ENCODE peak calls at places on chromosome 15, in four cellular contexts. M is HepG2, P is A549, B is H1. D is an unnamed sample.

GRCh38 chr15:74807302-74807701 is 5.3 kb upstream of the LMAN1L start:
- DNase-seq in M (no peak), P (no peak), B (no peak), D (no peak)

GRCh38 chr15:67108122-67108871 is 42.9 kb downstream of the SMAD3 start:
- DNase-seq in M (peak; percentile 33), P (no peak), B (no peak), D (no peak)

GRCh38 chr15:44081223-44082013 is 113.7 kb downstream of the FRMD5 start:
- DNase-seq in M (no peak), P (no peak), B (no peak), D (no peak)

GRCh38 chr15:40695469-40695910 is 516 bp downstream of the RAD51 start:
- DNase-seq in M (peak; percentile 4), P (peak; percentile 16), B (no peak), D (no peak)

GRCh38 chr15:79394231-79394630 is 37.9 kb upstream of the MINAR1 start:
- DNase-seq in M (no peak), P (no peak), B (no peak), D (no peak)

GRCh38 chr15:20353966-20354883 is 187.4 kb downstream of the GOLGA6L6 start:
- DNase-seq in M (no peak), P (no peak), B (no peak), D (no peak)

GRCh38 chr15:85142324-85142723 is 160.7 kb downstream of the PDE8A start:
- DNase-seq in M (no peak), P (no peak), B (no peak), D (no peak)

GRCh38 chr15:66027268-66027806 is 158.0 kb downstream of the RAB11A start:
- DNase-seq in M (no peak), P (peak; percentile 46), B (no peak), D (no peak)

GRCh38 chr15:92653836-92654524 is 1.6 kb downstream of the FAM174B start:
- DNase-seq in M (peak; percentile 10), P (no peak), B (no peak), D (no peak)

GRCh38 chr15:58299311-58299850 is 132.4 kb upstream of the LIPC start:
- DNase-seq in M (no peak), P (no peak), B (no peak), D (no peak)
- TF ChIP-seq RNF2 in M (no peak), P (no peak), B (no peak), D (no peak)

GRCh38 chr15:100279446-100279845 is 62.3 kb downstream of the ADAMTS17 start:
- DNase-seq in M (no peak), P (no peak), B (no peak), D (no peak)
- TF ChIP-seq RNF2 in M (no peak), P (no peak), B (no peak), D (no peak)

DNA sequence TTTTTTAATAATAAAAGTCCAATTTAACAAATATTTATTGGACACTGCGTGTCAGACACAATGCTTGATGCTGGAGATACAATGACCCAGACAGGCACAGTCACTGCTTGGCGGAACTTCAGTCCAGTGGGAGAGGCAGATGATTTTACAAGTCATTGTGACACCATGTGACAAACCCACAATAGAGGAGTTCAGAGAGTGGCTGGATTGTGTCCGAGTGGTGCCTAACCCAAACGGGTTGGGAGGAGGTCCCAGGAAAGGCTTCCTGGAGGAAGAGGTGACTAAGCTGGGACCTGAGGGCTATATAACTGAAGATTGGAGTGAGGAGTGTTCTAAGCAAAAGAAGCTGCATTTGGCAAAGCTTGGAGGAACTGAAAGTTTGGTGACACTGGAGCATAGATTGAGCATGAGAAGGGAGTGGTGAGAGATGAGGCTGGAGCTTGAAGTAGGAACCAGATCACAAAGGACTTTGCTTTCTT is 41.4 kb downstream of the CRTC3 start:
- DNase-seq in M (no peak), P (no peak), B (no peak), D (peak; percentile 44)
- TF ChIP-seq RNF2 in M (no peak), P (no peak), B (no peak), D (no peak)

GRCh38 chr15:78004222-78004727 is 73.2 kb downstream of the TBC1D2B start:
- DNase-seq in M (no peak), P (no peak), B (no peak), D (no peak)

GRCh38 chr15:78006567-78007205 is 70.8 kb downstream of the TBC1D2B start:
- DNase-seq in M (no peak), P (no peak), B (no peak), D (no peak)

GRCh38 chr15:78003539-78004008 is 73.9 kb downstream of the TBC1D2B start:
- DNase-seq in M (no peak), P (no peak), B (no peak), D (no peak)

GRCh38 chr15:78002996-78003395 is 74.5 kb downstream of the TBC1D2B start:
- DNase-seq in M (no peak), P (no peak), B (no peak), D (no peak)

DNA sequence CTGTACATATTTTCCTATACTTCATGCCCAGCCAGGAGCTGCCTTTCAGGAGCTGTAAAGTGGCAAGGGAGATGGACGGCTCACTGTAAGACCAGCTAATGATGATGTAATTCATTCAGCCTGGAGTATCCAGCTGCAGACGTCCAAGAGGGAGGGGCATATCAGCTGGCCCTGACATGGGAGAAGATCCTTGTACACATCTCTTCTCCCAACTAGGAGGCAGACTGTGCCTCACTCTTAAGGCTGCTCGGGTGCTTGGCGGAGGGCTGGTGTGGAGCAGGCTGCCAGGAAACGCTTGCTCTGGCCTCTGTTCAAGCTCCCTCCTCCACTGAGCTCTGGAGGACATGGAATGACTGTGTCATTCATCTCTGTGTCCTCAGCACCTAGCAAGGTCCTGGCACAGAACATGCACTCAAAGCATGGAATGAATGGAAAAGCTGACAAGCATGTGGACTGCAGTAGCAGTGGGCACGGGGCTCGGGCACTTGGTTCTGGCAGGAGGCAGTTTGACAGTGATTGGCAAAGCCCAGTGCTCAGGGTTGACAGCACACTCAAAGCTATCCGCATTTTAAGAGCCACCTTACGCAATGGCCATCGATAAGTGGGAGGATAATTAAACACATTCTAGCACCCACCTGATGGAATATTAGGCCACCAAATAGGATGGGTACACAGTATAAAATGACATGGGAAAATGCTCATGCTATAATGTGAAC is 72.4 kb downstream of the TBC1D2B start:
- DNase-seq in M (no peak), P (no peak), B (no peak), D (no peak)
- TF ChIP-seq RNF2 in M (no peak), P (no peak), B (no peak), D (no peak)

DNA sequence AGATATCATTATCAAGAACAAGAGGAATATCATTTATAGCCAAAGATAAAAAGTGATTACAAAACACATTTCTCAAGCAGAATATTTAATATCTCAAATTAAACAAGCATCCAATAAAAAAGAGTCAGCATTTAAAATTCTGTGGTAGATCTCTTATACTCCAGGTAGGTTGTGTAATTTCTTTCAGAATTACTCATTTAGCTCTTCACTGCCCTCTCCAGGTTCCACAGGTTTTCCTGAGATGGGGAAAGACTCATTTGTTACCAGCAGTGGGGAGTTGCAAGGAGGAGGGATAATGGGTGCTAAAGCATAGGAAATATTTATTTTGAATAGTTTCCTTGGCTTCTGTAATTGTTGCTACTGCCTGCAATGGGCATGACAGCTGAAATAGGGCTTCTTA is 83.1 kb upstream of the RASGRP1 start:
- DNase-seq in M (peak; percentile 13), P (peak; percentile 20), B (no peak), D (no peak)
- TF ChIP-seq RNF2 in M (no peak), P (no peak), B (no peak), D (no peak)

DNA sequence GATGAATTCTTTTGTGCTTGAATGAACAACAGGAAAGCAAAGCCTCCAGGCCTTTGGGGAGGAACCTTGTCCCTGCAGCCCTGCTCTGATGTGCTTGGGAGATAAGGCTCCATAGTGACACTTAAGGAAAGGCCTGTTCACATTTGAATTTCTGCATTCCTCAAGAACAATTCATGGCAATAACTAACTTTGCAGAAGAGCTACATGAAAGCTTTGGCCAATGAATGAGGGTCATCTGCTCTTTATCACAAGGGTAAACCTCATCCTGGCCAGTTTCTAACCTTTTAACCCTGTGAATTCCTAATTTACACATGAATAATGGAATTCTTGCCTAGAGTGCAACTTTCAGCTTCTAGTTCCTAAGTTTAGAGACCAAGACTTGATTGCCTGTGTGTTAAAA is 5.6 kb downstream of the PRTG start:
- DNase-seq in M (no peak), P (no peak), B (no peak), D (no peak)
- TF ChIP-seq RNF2 in M (no peak), P (no peak), B (no peak), D (no peak)

GRCh38 chr15:81091889-81092558 is 42.0 kb upstream of the CFAP161 start:
- DNase-seq in M (peak; percentile 13), P (no peak), B (no peak), D (peak; percentile 36)
- TF ChIP-seq RNF2 in M (no peak), P (no peak), B (no peak), D (no peak)

GRCh38 chr15:76117181-76117580 is 57.4 kb downstream of the TMEM266 start:
- DNase-seq in M (no peak), P (no peak), B (no peak), D (no peak)

GRCh38 chr15:76118767-76119166 is 59.0 kb downstream of the TMEM266 start:
- DNase-seq in M (no peak), P (no peak), B (no peak), D (no peak)

GRCh38 chr15:76114561-76114960 is 54.8 kb downstream of the TMEM266 start:
- DNase-seq in M (no peak), P (no peak), B (no peak), D (no peak)

GRCh38 chr15:76116138-76116885 is 56.5 kb downstream of the TMEM266 start:
- DNase-seq in M (no peak), P (no peak), B (no peak), D (no peak)
- TF ChIP-seq RNF2 in M (no peak), P (no peak), B (no peak), D (no peak)

GRCh38 chr15:31456329-31457060 is 129.9 kb downstream of the KLF13 start:
- DNase-seq in M (no peak), P (no peak), B (no peak), D (no peak)

GRCh38 chr15:31458591-31458990 is 132.0 kb downstream of the KLF13 start:
- DNase-seq in M (no peak), P (no peak), B (no peak), D (no peak)

GRCh38 chr15:31457631-31458526 is 131.2 kb downstream of the KLF13 start:
- DNase-seq in M (no peak), P (no peak), B (no peak), D (no peak)

GRCh38 chr15:31455499-31455898 is 128.9 kb downstream of the KLF13 start:
- DNase-seq in M (no peak), P (no peak), B (no peak), D (no peak)

DNA sequence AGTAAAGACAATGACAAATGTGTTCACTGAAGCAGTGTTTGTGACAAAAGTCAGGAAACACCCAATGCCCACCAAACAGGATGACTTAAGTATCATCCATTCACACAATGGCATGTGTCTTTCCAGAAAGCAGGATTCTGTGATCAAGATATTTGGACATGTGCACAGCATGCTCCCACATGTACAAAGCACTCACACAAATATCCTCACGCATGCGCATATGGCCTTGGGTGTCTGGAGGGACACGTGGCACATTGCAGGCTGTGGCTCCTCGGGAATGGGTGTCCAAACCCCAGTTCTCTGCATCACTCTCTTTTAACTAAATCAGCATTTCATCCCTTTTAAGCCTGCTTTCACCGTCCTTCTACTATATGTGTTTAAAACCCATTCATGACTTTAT is 130.5 kb downstream of the KLF13 start:
- DNase-seq in M (no peak), P (no peak), B (no peak), D (no peak)
- TF ChIP-seq RNF2 in M (no peak), P (no peak), B (no peak), D (no peak)

D was measured in K562.